ENCODE peak calls at places on chromosomes 7 and 10, in five cellular contexts. N is brain pericyte, H is GM18507, Z is endothelial cell, S is IMR-90. L is an unnamed sample.

GRCh38 chr7:2118056-2118455 is 114.7 kb downstream of the MAD1L1 start:
- DNase-seq in N (no peak), H (no peak), Z (no peak), S (no peak), L (no peak)

GRCh38 chr7:20188551-20188950 is 28.6 kb downstream of the MACC1 start:
- DNase-seq in N (no peak), H (no peak), Z (no peak), S (no peak), L (no peak)

GRCh38 chr7:17915168-17915567 is 25.1 kb downstream of the SNX13 start:
- DNase-seq in N (no peak), H (no peak), Z (no peak), S (no peak), L (no peak)

GRCh38 chr10:17262502-17262901 is 34.5 kb downstream of the VIM start:
- DNase-seq in N (no peak), H (no peak), Z (no peak), S (no peak), L (no peak)

GRCh38 chr10:49488056-49488455 is 50.9 kb downstream of the ERCC6 start:
- DNase-seq in N (no peak), H (no peak), Z (no peak), S (no peak), L (no peak)

GRCh38 chr10:77983384-77984341 is 45.7 kb downstream of the POLR3A start:
- DNase-seq in N (no peak), H (no peak), Z (no peak), S (peak; percentile 68), L (peak; percentile 71)

GRCh38 chr7:132516042-132516840 is 60.0 kb downstream of the PLXNA4 start:
- DNase-seq in N (no peak), H (no peak), Z (no peak), S (peak; percentile 10), L (peak; percentile 93)

GRCh38 chr10:77586719-77587423 is 50.7 kb downstream of the KCNMA1 start:
- DNase-seq in N (peak; percentile 82), H (no peak), Z (no peak), S (peak; percentile 98), L (peak; percentile 80)

GRCh38 chr10:33542747-33543505 is 208.5 kb upstream of the NRP1 start:
- DNase-seq in N (no peak), H (no peak), Z (no peak), S (peak; percentile 36), L (peak; percentile 67)

GRCh38 chr7:20778063-20778721 is 8.5 kb downstream of the SP8 start:
- DNase-seq in N (no peak), H (no peak), Z (peak; percentile 92), S (no peak), L (no peak)

GRCh38 chr10:103653581-103654020 is 160.1 kb downstream of the NEURL1 start:
- DNase-seq in N (no peak), H (no peak), Z (no peak), S (no peak), L (no peak)

GRCh38 chr10:124007102-124007772 is 86.2 kb downstream of the CHST15 start:
- DNase-seq in N (no peak), H (no peak), Z (no peak), S (no peak), L (no peak)

GRCh38 chr7:132783824-132784223 is 207.6 kb upstream of the PLXNA4 start:
- DNase-seq in N (no peak), H (no peak), Z (no peak), S (peak; percentile 89), L (peak; percentile 98)

GRCh38 chr7:24722386-24723177 is 34.7 kb downstream of the GSDME start:
- DNase-seq in N (no peak), H (no peak), Z (peak; percentile 31), S (no peak), L (peak; percentile 60)

GRCh38 chr10:5809541-5810154 is 3.6 kb downstream of the GDI2 start:
- DNase-seq in N (no peak), H (no peak), Z (no peak), S (peak; percentile 1), L (no peak)

GRCh38 chr10:124495176-124495575 is 33.6 kb downstream of the LHPP start:
- DNase-seq in N (no peak), H (no peak), Z (no peak), S (no peak), L (no peak)

GRCh38 chr10:112261281-112261822 is 21.8 kb upstream of the TECTB start:
- DNase-seq in N (no peak), H (no peak), Z (no peak), S (peak; percentile 77), L (peak; percentile 66)

GRCh38 chr7:141071260-141071854 is 2.5 kb upstream of the TMEM178B start:
- DNase-seq in N (no peak), H (no peak), Z (peak; percentile 43), S (no peak), L (peak; percentile 70)

GRCh38 chr10:14787938-14788337 is 13.2 kb upstream of the FAM107B start:
- DNase-seq in N (no peak), H (no peak), Z (no peak), S (no peak), L (no peak)

GRCh38 chr10:105973252-105973877 is 1191.1 kb downstream of the SORCS1 start:
- DNase-seq in N (no peak), H (no peak), Z (peak; percentile 16), S (no peak), L (no peak)

GRCh38 chr7:31175672-31176071 is 123.6 kb downstream of the ADCYAP1R1 start:
- DNase-seq in N (no peak), H (no peak), Z (no peak), S (no peak), L (peak; percentile 5)

GRCh38 chr7:131170440-131171105 is 157.1 kb upstream of the MKLN1 start:
- DNase-seq in N (no peak), H (no peak), Z (no peak), S (peak; percentile 59), L (peak; percentile 52)

GRCh38 chr7:84113286-84113685 is 81.3 kb downstream of the SEMA3A start:
- DNase-seq in N (no peak), H (no peak), Z (no peak), S (no peak), L (no peak)

GRCh38 chr10:37289833-37290464 is 164.6 kb downstream of the ANKRD30A start:
- DNase-seq in N (no peak), H (no peak), Z (no peak), S (no peak), L (peak; percentile 0)

GRCh38 chr10:72248477-72249151 is 25.1 kb upstream of the DDIT4 start:
- DNase-seq in N (no peak), H (peak; percentile 77), Z (peak; percentile 27), S (no peak), L (no peak)

GRCh38 chr7:92586403-92586802 is 3.8 kb downstream of the FAM133B start:
- DNase-seq in N (no peak), H (no peak), Z (no peak), S (peak; percentile 72), L (peak; percentile 16)

GRCh38 chr10:15370212-15370740 is 813 bp downstream of the FAM171A1 start:
- DNase-seq in N (no peak), H (no peak), Z (no peak), S (peak; percentile 16), L (peak; percentile 12)

GRCh38 chr7:106840342-106840741 is 24.7 kb upstream of the PIK3CG start:
- DNase-seq in N (peak; percentile 7), H (no peak), Z (no peak), S (peak; percentile 83), L (peak; percentile 91)

GRCh38 chr7:4129481-4130122 is 552.5 kb upstream of the FOXK1 start:
- DNase-seq in N (no peak), H (no peak), Z (no peak), S (no peak), L (peak; percentile 3)

GRCh38 chr7:77565917-77566316 is 28.8 kb downstream of the PTPN12 start:
- DNase-seq in N (no peak), H (no peak), Z (no peak), S (peak; percentile 85), L (peak; percentile 62)

L was measured in M059J.